ENCODE peak calls at places on chromosomes 6 and 20, in nine cellular contexts. A is foreskin fibroblast; E is activated B cell treated with CpG ODN at 0.5 μM for 24 hours; N is adrenal gland; Z is SK-N-DZ; M is germinal center; H is NCI-H524; Y is GM10248; O is effector memory CD4-positive, alpha-beta T cell. Q is an unnamed sample.

GRCh38 chr6:14254505-14254904 is 136.9 kb downstream of the CD83 start:
- DNase-seq in E (no peak), A (no peak), Y (peak; percentile 61), O (no peak), N (no peak), H (no peak), M (peak; percentile 73), Z (no peak), Q (no peak)

GRCh38 chr20:36267605-36268500 is 31.6 kb downstream of the AAR2 start:
- DNase-seq in O (no peak), A (no peak), M (no peak), H (no peak), N (no peak), E (no peak), Z (no peak), Y (no peak), Q (no peak)

GRCh38 chr6:3324262-3324942 is 65.7 kb downstream of the PSMG4 start:
- DNase-seq in M (no peak), A (peak; percentile 61), Y (peak; percentile 75), H (no peak), E (no peak), N (peak; percentile 59), Z (no peak), O (no peak), Q (peak; percentile 83)

GRCh38 chr6:106315765-106316375 is 9.7 kb downstream of the ATG5 start:
- DNase-seq in Y (no peak), A (no peak), O (no peak), E (no peak), N (no peak), Z (no peak), M (no peak), H (no peak), Q (peak; percentile 33)

GRCh38 chr6:41446907-41447545 is 99.2 kb upstream of the FOXP4 start:
- DNase-seq in H (no peak), Z (no peak), M (no peak), Y (no peak), O (no peak), N (no peak), E (no peak), A (no peak), Q (no peak)

GRCh38 chr20:59135093-59135492 is 28.5 kb upstream of the ZNF831 start:
- DNase-seq in A (no peak), M (no peak), N (no peak), Z (no peak), E (no peak), H (no peak), Y (no peak), O (no peak), Q (no peak)

GRCh38 chr6:142400495-142400894 is 98.7 kb downstream of the ADGRG6 start:
- DNase-seq in Z (no peak), N (no peak), M (no peak), O (no peak), A (peak; percentile 62), H (no peak), E (no peak), Y (no peak), Q (no peak)

GRCh38 chr20:642398-643174 is 10.4 kb downstream of the SRXN1 start:
- DNase-seq in Z (peak; percentile 52), E (no peak), A (no peak), N (peak; percentile 17), M (no peak), Y (no peak), O (no peak), H (no peak), Q (peak; percentile 12)

GRCh38 chr20:11890331-11891080 is 27.2 kb upstream of the BTBD3 start:
- DNase-seq in A (peak; percentile 98), Y (peak; percentile 73), O (no peak), E (peak; percentile 35), H (peak; percentile 91), M (peak; percentile 26), N (peak; percentile 95), Z (peak; percentile 93), Q (peak; percentile 88)

GRCh38 chr6:168433898-168434297 is 7.1 kb upstream of the SMOC2 start:
- DNase-seq in Z (no peak), H (no peak), N (no peak), E (no peak), A (no peak), O (no peak), M (no peak), Y (no peak), Q (no peak)

GRCh38 chr6:34438705-34439104 is 12.8 kb upstream of the RPS10 start:
- DNase-seq in O (no peak), E (no peak), H (no peak), Y (no peak), M (no peak), A (no peak), Z (no peak), N (no peak), Q (no peak)

GRCh38 chr6:41045664-41046063 is 3.4 kb downstream of the TSPO2 start:
- DNase-seq in O (no peak), A (no peak), Y (no peak), E (no peak), H (no peak), N (no peak), Z (no peak), M (no peak), Q (no peak)